ENCODE peak calls at places on chromosomes 7 and 10, in four cellular contexts. L is GM23338, J is PC-3, G is fibroblast of mammary gland. R is an unnamed sample.

GRCh38 chr7:78301361-78301760 is 502.8 kb downstream of the PHTF2 start:
- DNase-seq in L (no peak), J (no peak), G (peak), R (peak)

GRCh38 chr7:151687523-151688235 is 168.0 kb upstream of the RHEB start:
- DNase-seq in L (peak), J (peak), G (peak), R (peak)

GRCh38 chr7:4282434-4283223 is 399.5 kb upstream of the FOXK1 start:
- DNase-seq in L (no peak), J (peak), G (peak), R (peak)

GRCh38 chr10:124362572-124362971 is 56.2 kb downstream of the OAT start:
- DNase-seq in L (peak), J (no peak), G (no peak), R (no peak)

GRCh38 chr10:88461426-88461825 is 121.7 kb downstream of the RNLS start:
- DNase-seq in L (no peak), J (no peak), G (no peak), R (no peak)

GRCh38 chr10:1674501-1674900 is 62.8 kb downstream of the ADARB2 start:
- DNase-seq in L (no peak), J (no peak), G (no peak), R (no peak)

GRCh38 chr7:107889992-107890391 is 991 bp upstream of the DLD start:
- DNase-seq in L (no peak), J (no peak), G (no peak), R (no peak)

GRCh38 chr10:31707578-31708411 is 220.8 kb downstream of the ARHGAP12 start:
- DNase-seq in L (no peak), J (peak), G (peak), R (peak)

GRCh38 chr7:51301806-51302205 is 14.8 kb downstream of the COBL start:
- DNase-seq in L (no peak), J (no peak), G (no peak), R (no peak)

GRCh38 chr7:66921396-66921917 is 432 bp downstream of the TMEM248 start:
- DNase-seq in L (peak), J (peak), G (peak), R (peak)

GRCh38 chr10:121772406-121772805 is 155.4 kb downstream of the ATE1 start:
- DNase-seq in L (no peak), J (no peak), G (no peak), R (no peak)

GRCh38 chr7:132450706-132451105 is 125.6 kb downstream of the PLXNA4 start:
- DNase-seq in L (no peak), J (no peak), G (no peak), R (no peak)

GRCh38 chr10:118957966-118958365 is 71.5 kb upstream of the NANOS1 start:
- DNase-seq in L (no peak), J (no peak), G (no peak), R (no peak)

GRCh38 chr10:90111671-90112070 is 410.3 kb downstream of the KIF20B start:
- DNase-seq in L (no peak), J (peak), G (peak), R (peak)

GRCh38 chr7:53947670-53948226 is 594.4 kb upstream of the VSTM2A start:
- DNase-seq in L (no peak), J (no peak), G (no peak), R (no peak)

GRCh38 chr10:77159538-77160110 is 478.0 kb downstream of the KCNMA1 start:
- DNase-seq in L (no peak), J (no peak), G (peak), R (no peak)

DNA sequence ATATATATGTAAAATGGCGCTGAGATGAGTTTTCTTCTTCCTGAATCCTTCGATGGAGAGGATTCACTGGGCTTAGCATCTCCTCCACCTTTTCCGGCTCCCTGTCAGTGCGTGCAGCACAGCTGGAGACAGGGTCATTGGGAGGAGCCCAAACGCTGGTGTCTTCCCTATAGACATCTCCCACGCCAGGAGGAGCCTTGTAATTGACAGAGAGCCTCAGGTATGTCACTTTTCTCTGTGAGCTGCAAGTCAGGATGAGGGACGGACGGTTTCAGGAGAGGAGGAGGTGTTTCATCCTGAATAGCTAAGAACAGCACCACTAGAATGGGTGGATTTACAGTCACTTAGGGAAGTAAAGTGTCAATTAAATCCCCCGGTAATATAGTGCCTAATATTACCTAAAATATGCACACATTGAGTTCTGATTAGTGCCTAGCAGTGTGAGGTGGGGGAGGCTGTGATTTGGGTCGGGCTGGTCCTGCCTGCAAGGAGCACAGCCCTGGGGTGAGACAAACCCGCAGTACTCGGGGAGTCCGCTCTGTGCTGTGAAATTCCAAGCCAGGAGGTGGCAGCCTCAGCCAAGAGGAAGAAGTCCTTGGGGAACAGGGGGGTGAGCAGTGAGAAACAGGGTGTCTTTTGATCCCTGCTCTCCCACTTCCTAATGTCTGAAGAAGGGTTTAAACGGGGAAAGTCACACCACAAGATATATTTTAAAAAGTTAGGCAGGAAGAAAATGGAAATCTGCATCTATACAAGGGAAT is 28.2 kb downstream of the IL15RA start:
- DNase-seq in L (peak), J (peak), G (peak), R (peak)
- TF ChIP-seq CTCF in L (peak), J (peak), G (peak), R (peak)

GRCh38 chr10:19168584-19168983 is 120.0 kb downstream of the MALRD1 start:
- DNase-seq in L (peak), J (no peak), G (no peak), R (no peak)
- TF ChIP-seq CTCF in L (peak), J (peak), G (no peak), R (no peak)

DNA sequence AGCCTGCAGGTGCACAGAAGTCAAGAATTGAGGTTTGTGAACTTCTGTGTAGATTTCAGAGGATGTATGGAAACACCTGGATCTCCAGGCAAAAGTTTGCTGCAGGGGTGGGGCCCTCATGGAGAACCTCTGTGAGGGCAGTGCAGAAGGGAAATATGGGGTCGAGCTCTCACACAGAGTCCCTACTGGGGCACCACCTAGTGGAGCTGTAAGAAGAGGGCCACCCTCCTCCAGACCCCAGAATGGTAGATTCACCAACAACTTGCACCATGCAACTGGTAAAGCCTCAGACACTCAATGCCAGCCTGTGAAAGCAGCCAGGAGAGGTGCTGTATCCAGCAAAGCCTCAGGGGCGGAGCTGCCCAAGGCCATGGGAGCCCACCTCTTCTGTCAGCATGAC is 205.8 kb downstream of the CCSER2 start:
- DNase-seq in L (peak), J (no peak), G (no peak), R (no peak)
- TF ChIP-seq CTCF in L (peak), J (peak), G (peak), R (peak)

GRCh38 chr7:100066953-100067352 is 14.6 kb downstream of the ZNF3 start:
- DNase-seq in L (no peak), J (no peak), G (no peak), R (no peak)
- TF ChIP-seq CTCF in L (peak), J (no peak), G (no peak), R (no peak)

DNA sequence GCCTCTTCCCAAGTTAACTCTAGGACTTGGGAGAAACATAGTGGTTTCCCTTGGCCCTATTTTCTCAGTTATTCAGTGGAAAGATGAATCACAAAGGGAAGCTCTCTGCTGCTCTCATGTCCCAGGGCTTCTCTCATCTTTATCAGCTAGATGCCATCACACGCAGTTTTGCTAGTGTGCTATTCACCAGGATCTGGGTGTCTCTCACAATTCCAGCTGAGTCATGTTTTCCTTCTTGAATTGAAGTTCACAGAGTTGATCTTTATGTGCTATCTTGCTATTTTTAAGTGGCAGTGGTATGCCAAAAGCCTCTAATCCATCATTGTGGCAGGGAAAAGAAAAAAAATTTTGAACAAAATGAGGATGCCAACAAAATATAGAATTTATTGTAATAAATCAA is 101.3 kb downstream of the TWIST1 start:
- DNase-seq in L (peak), J (peak), G (peak), R (peak)
- TF ChIP-seq CTCF in L (no peak), J (no peak), G (no peak), R (no peak)

DNA sequence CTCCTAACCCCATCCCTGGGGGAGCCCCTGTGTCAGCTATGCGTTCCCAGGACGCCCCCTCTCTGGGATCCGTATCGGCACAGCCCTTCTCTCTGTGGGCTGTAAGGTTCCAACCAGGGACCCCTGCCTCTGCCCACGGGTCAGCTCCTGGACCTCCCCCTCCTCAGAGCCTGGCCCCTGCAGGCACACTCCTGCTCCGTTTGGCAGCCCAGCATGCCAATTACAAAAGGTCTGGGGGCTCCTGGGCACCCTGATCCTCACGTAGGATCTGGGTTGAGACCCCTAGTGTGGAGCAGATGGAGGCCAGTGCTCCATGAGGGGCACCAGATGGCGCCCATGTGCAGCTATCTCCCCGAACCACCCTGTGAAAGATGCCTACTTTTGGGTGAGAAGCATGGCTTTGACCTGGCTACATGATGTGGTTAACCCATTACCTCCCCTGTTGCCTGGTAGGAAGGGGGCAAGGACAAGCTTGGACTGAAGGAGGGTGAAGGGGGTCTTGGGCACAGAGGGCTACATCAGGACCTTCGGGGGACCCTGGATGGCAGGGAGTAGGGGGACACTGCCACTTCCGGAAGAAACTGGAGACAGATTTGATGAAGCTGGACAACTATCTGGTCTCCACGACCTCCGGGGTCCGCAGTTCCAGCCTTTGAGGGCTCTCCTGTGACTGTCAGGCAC is 9.0 kb downstream of the TACR2 start:
- DNase-seq in L (peak), J (peak), G (no peak), R (no peak)
- TF ChIP-seq CTCF in L (peak), J (peak), G (no peak), R (peak)

GRCh38 chr10:91756286-91756685 is 41.9 kb upstream of the TNKS2 start:
- DNase-seq in L (no peak), J (no peak), G (peak), R (peak)

GRCh38 chr10:91759581-91759986 is 38.6 kb upstream of the TNKS2 start:
- DNase-seq in L (no peak), J (peak), G (peak), R (peak)

GRCh38 chr10:91762878-91763277 is 35.3 kb upstream of the TNKS2 start:
- DNase-seq in L (no peak), J (no peak), G (no peak), R (no peak)

GRCh38 chr10:91758303-91759146 is 39.7 kb upstream of the TNKS2 start:
- DNase-seq in L (peak), J (peak), G (peak), R (peak)
- TF ChIP-seq CTCF in L (peak), J (peak), G (peak), R (peak)

GRCh38 chr10:30373596-30374327 is 24.7 kb upstream of the MTPAP start:
- DNase-seq in L (no peak), J (no peak), G (no peak), R (no peak)

GRCh38 chr10:30374353-30374752 is 25.3 kb upstream of the MTPAP start:
- DNase-seq in L (peak), J (peak), G (no peak), R (no peak)

GRCh38 chr10:30366829-30367228 is 17.8 kb upstream of the MTPAP start:
- DNase-seq in L (no peak), J (no peak), G (no peak), R (no peak)

GRCh38 chr10:30368065-30368718 is 19.1 kb upstream of the MTPAP start:
- DNase-seq in L (peak), J (no peak), G (peak), R (peak)

DNA sequence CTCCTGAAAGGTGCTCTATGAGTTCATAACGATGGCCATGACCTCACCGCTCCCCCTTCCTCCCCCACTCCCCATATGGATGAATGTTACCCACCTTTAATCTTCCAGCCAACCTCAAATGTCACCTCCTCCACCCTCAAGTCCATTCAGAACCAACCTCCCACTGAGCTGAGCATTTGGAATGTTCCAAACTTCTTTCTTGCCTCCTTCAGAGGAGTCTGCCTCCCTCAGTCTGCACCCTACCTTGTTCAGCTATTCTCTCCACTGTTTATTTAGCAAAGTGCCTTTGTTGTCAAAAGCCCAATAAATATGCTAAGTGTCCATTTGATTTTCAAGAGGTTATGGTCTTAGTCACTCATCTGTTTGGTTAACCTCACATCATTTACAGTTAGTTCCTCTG is 22.9 kb upstream of the MTPAP start:
- DNase-seq in L (no peak), J (peak), G (no peak), R (no peak)
- TF ChIP-seq CTCF in L (no peak), J (no peak), G (no peak), R (no peak)

DNA sequence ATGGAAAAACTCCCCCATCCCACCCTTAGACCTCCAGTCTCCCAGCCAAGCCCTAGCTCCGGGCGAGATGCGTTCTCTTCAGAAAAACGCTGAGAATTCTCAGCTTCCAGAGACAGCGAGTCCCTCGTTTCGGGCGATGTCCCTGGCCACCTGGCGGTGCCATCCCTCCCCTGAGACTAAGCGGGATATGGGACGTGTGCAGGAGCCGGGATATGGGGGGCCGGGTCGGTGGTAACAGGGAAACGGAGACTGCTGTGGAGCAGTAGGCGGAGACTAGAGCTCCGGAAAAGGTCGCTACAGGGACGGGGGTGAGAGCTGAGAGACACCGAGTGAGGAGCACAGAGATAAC is 435 bp upstream of the STRIP2 start:
- DNase-seq in L (peak), J (peak), G (no peak), R (no peak)
- TF ChIP-seq CTCF in L (no peak), J (peak), G (no peak), R (no peak)

DNA sequence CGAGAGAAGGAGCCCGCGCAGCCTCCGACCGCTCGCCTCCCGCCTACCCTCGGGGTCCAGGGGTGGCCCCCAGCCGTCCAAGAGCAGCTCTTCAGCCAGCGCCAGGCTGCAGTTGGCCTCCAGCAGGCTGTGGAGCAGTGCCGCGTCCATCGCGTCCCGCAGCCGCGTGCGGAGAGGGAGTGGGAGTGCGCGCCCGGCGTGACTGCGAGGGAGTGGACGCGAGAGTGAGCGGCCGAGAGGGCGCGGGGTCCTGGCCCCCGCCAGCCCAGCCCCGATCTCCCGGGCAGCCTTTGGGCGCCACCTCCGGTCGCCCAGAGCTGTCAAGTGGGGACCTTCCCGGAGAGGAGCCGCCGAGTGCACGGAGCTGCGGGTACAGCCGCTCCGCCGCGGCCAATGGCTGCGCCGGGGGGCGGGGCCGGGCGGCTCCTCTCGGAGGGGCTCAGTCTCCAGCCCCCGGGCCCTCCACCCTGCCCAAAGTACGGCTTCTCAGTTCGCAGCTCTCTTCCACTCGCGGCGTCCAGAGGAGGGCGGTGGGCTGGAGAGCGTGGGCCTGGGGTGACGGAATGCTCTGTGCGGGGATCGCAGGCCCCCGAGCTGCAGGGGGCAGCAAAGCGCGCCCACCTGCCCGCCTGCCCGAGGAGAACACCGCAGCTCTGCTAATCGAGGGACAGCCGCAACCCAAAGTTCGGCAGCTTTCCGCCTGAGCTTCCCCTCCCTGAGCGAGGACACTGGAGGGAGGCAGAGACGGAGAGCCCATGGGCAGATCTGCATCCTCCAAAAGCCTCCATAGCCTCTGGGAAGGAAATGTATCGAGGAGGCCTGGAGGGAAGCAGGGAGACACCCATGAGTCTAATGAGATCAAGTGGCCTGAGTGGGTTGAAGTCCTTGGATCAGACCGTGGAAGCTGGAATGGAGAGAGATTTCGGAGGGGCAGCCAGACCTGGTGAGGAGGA is at the start of gene CRHR2:
- DNase-seq in L (peak), J (no peak), G (no peak), R (no peak)
- TF ChIP-seq CTCF in L (peak), J (no peak), G (no peak), R (no peak)